ENCODE peak calls at places on chromosomes 13 and 19, in six cellular contexts. R is mammary epithelial cell, X is adipocyte, H is keratinocyte, Q is H1, Z is endodermal cell. W is an unnamed sample.
A peak's percentile ranks its signal among the peaks of the same experiment; 100 is the strongest.

GRCh38 chr13:110150384-110151091 is 156.4 kb downstream of the COL4A1 start:
- DNase-seq in R (no peak), X (peak; percentile 35), H (no peak), Q (no peak), Z (peak; percentile 5), W (no peak)

GRCh38 chr13:97344250-97345175 is 89.5 kb upstream of the RAP2A start:
- DNase-seq in R (peak; percentile 49), X (peak; percentile 83), H (no peak), Q (no peak), Z (peak; percentile 78), W (no peak)

GRCh38 chr19:38650911-38651584 is 3.6 kb downstream of the ACTN4 start:
- DNase-seq in R (peak; percentile 80), X (peak; percentile 73), H (no peak), Q (no peak), Z (no peak), W (no peak)

GRCh38 chr19:46732172-46732938 is 13.5 kb upstream of the FKRP start:
- DNase-seq in R (no peak), X (no peak), H (no peak), Q (no peak), Z (no peak), W (no peak)

GRCh38 chr19:3313199-3313575 is 53.2 kb upstream of the NFIC start:
- DNase-seq in R (no peak), X (no peak), H (no peak), Q (no peak), Z (no peak), W (no peak)

GRCh38 chr13:93225610-93226009 is 997 bp upstream of the GPC6 start:
- DNase-seq in R (peak; percentile 77), X (no peak), H (no peak), Q (no peak), Z (no peak), W (no peak)

GRCh38 chr13:45242070-45242469 is 41.2 kb upstream of the KCTD4 start:
- DNase-seq in R (peak; percentile 57), X (peak; percentile 59), H (no peak), Q (no peak), Z (no peak), W (no peak)

GRCh38 chr13:99074693-99075092 is 96.8 kb upstream of the DOCK9 start:
- DNase-seq in R (no peak), X (no peak), H (no peak), Q (no peak), Z (no peak), W (no peak)

GRCh38 chr13:109211616-109212015 is 574.8 kb downstream of the IRS2 start:
- DNase-seq in R (peak; percentile 54), X (peak; percentile 59), H (no peak), Q (no peak), Z (no peak), W (peak; percentile 44)

GRCh38 chr19:46840157-46840942 is 10.3 kb downstream of the AP2S1 start:
- DNase-seq in R (peak; percentile 49), X (peak; percentile 85), H (no peak), Q (no peak), Z (peak; percentile 87), W (no peak)

GRCh38 chr13:113034451-113035208 is 65.6 kb downstream of the MCF2L start:
- DNase-seq in R (peak; percentile 40), X (peak; percentile 91), H (no peak), Q (no peak), Z (peak; percentile 81), W (no peak)

GRCh38 chr13:20174656-20175405 is 14.0 kb upstream of the GJA3 start:
- DNase-seq in R (peak; percentile 98), X (peak; percentile 93), H (peak; percentile 89), Q (peak; percentile 53), Z (peak; percentile 63), W (no peak)

GRCh38 chr13:51760592-51760991 is 43.4 kb downstream of the DHRS12 start:
- DNase-seq in R (no peak), X (no peak), H (no peak), Q (no peak), Z (no peak), W (no peak)

GRCh38 chr19:15575406-15575805 is 39.6 kb upstream of the CYP4F8 start:
- DNase-seq in R (no peak), X (no peak), H (no peak), Q (no peak), Z (no peak), W (no peak)

GRCh38 chr13:19681517-19681916 is 48.1 kb downstream of the MPHOSPH8 start:
- DNase-seq in R (no peak), X (no peak), H (no peak), Q (no peak), Z (peak; percentile 63), W (no peak)

GRCh38 chr13:97429681-97430081 is 4.3 kb upstream of the RAP2A start:
- DNase-seq in R (no peak), X (peak; percentile 77), H (no peak), Q (no peak), Z (no peak), W (no peak)

GRCh38 chr19:15337202-15337601 is 4.9 kb upstream of the BRD4 start:
- DNase-seq in R (no peak), X (peak; percentile 65), H (no peak), Q (no peak), Z (no peak), W (no peak)

GRCh38 chr13:52800856-52801255 is 47.6 kb downstream of the PCDH8 start:
- DNase-seq in R (no peak), X (no peak), H (no peak), Q (no peak), Z (no peak), W (no peak)

GRCh38 chr13:114259974-114260373 is 21.4 kb upstream of the UPF3A start:
- DNase-seq in R (no peak), X (no peak), H (no peak), Q (no peak), Z (no peak), W (no peak)

GRCh38 chr19:50821622-50822021 is 2.0 kb downstream of the KLK1 start:
- DNase-seq in R (no peak), X (no peak), H (no peak), Q (no peak), Z (no peak), W (no peak)

GRCh38 chr19:15418112-15418587 is 638 bp downstream of the AKAP8L start:
- DNase-seq in R (no peak), X (peak; percentile 80), H (no peak), Q (no peak), Z (no peak), W (no peak)

GRCh38 chr13:28885191-28885590 is 65.1 kb downstream of the MTUS2 start:
- DNase-seq in R (no peak), X (no peak), H (no peak), Q (no peak), Z (no peak), W (no peak)

GRCh38 chr13:99969368-99969933 is 2.1 kb downstream of the ZIC5 start:
- DNase-seq in R (no peak), X (no peak), H (no peak), Q (no peak), Z (no peak), W (no peak)

GRCh38 chr19:45492627-45493470 is 4.0 kb downstream of the RTN2 start:
- DNase-seq in R (no peak), X (peak; percentile 82), H (no peak), Q (no peak), Z (peak; percentile 92), W (no peak)

GRCh38 chr19:58212336-58213074 is 16.2 kb upstream of the ZNF544 start:
- DNase-seq in R (no peak), X (no peak), H (no peak), Q (no peak), Z (no peak), W (no peak)

GRCh38 chr19:42816901-42817300 is 51.4 kb upstream of the PSG8 start:
- DNase-seq in R (no peak), X (peak; percentile 26), H (no peak), Q (no peak), Z (no peak), W (peak; percentile 8)

GRCh38 chr19:403221-404036 is 5.5 kb downstream of the C2CD4C start:
- DNase-seq in R (no peak), X (no peak), H (no peak), Q (no peak), Z (peak; percentile 51), W (no peak)

GRCh38 chr19:1860821-1861598 is 2.4 kb downstream of the KLF16 start:
- DNase-seq in R (no peak), X (no peak), H (no peak), Q (no peak), Z (no peak), W (no peak)
- H3K4me3 ChIP-seq in R (peak overlapping the region; percentile 97), X (peak overlapping the region; percentile 86), H (peak overlapping the region; percentile 92), Q (peak overlapping the region; percentile 66), Z (peak overlapping the region; percentile 89), W (peak overlapping the region; percentile 84)

GRCh38 chr19:12967907-12968306 is 1.5 kb upstream of the DAND5 start:
- DNase-seq in R (peak; percentile 66), X (no peak), H (no peak), Q (no peak), Z (no peak), W (no peak)

GRCh38 chr19:12969292-12969988 is at the start of gene DAND5:
- DNase-seq in R (no peak), X (no peak), H (no peak), Q (no peak), Z (no peak), W (no peak)

GRCh38 chr19:12970070-12970820 is 869 bp downstream of the DAND5 start:
- DNase-seq in R (no peak), X (no peak), H (no peak), Q (no peak), Z (no peak), W (no peak)

GRCh38 chr19:12965017-12965811 is 4.2 kb upstream of the DAND5 start:
- DNase-seq in R (peak; percentile 65), X (peak; percentile 85), H (no peak), Q (peak; percentile 59), Z (peak; percentile 97), W (peak; percentile 63)

GRCh38 chr19:12965812-12966135 is 3.6 kb upstream of the DAND5 start:
- DNase-seq in R (no peak), X (no peak), H (no peak), Q (no peak), Z (no peak), W (no peak)
- H3K4me1 ChIP-seq in R (peaks cover 9% of the 10 kb centered on the region), X (peaks cover 12% of the 10 kb centered on the region), H (peaks cover 4% of the 10 kb centered on the region), Q (peaks cover 6% of the 10 kb centered on the region), Z (no peaks in the 10 kb centered on the region), W (peaks cover 8% of the 10 kb centered on the region)

GRCh38 chr19:36456831-36457230 is 32.5 kb downstream of the ZNF566 start:
- DNase-seq in R (no peak), X (no peak), H (no peak), Q (no peak), Z (no peak), W (no peak)
- H3K9ac ChIP-seq in R (no peak overlapping the region), X (no peak overlapping the region), H (no peak overlapping the region), Q (no peak overlapping the region), Z (no peak overlapping the region), W (no peak overlapping the region)

GRCh38 chr13:41460930-41461329 is 3.6 kb downstream of the RGCC start:
- DNase-seq in R (no peak), X (no peak), H (no peak), Q (no peak), Z (no peak), W (no peak)

GRCh38 chr13:41463823-41464602 is 6.7 kb downstream of the RGCC start:
- DNase-seq in R (no peak), X (no peak), H (no peak), Q (no peak), Z (no peak), W (no peak)

GRCh38 chr13:41459754-41460111 is 2.4 kb downstream of the RGCC start:
- DNase-seq in R (no peak), X (no peak), H (no peak), Q (no peak), Z (no peak), W (no peak)

GRCh38 chr13:41462427-41462826 is 5.1 kb downstream of the RGCC start:
- DNase-seq in R (no peak), X (no peak), H (no peak), Q (no peak), Z (no peak), W (no peak)

GRCh38 chr13:41461527-41462124 is 4.3 kb downstream of the RGCC start:
- DNase-seq in R (no peak), X (no peak), H (no peak), Q (no peak), Z (no peak), W (no peak)
- H3K4me3 ChIP-seq in R (no peak overlapping the region), X (no peak overlapping the region), H (no peak overlapping the region), Q (no peak overlapping the region), Z (no peak overlapping the region), W (no peak overlapping the region)